ENCODE peak calls at places on chromosomes 11 and 22, in seven cellular contexts. L is CD4-positive, alpha-beta T cell; A is heart right ventricle; Q is thoracic aorta; G is HT-29; W is neural crest cell; V is stimulated activated CD4-positive, alpha-beta T cell treated with anti-CD3 and anti-CD28 coated beads, Interleukin-1b, Interleukin-23, amount 100 ng/mL, for 1 hour. O is an unnamed sample.

GRCh38 chr11:14179126-14179820 is 179.7 kb downstream of the RRAS2 start:
- DNase-seq in A (no peak), V (no peak), G (no peak), L (no peak), W (no peak), Q (no peak), O (no peak)

GRCh38 chr11:9982796-9983579 is 311.0 kb downstream of the SBF2 start:
- DNase-seq in L (no peak), G (peak), A (no peak), Q (no peak), V (no peak), W (peak), O (no peak)

GRCh38 chr11:69008774-69009440 is 4.1 kb downstream of the MRGPRF start:
- DNase-seq in A (peak), W (no peak), L (no peak), V (no peak), G (peak), Q (peak), O (no peak)

GRCh38 chr11:95512682-95513081 is 276.9 kb downstream of the FAM76B start:
- DNase-seq in V (no peak), Q (no peak), G (no peak), W (no peak), L (no peak), A (no peak), O (no peak)

GRCh38 chr11:31397239-31397834 is 27.7 kb downstream of the DNAJC24 start:
- DNase-seq in G (peak), L (no peak), Q (no peak), W (no peak), A (no peak), V (no peak), O (no peak)

GRCh38 chr11:69292221-69292648 is 1.7 kb upstream of the MYEOV start:
- DNase-seq in W (peak), Q (no peak), G (no peak), V (no peak), A (peak), L (peak), O (peak)

GRCh38 chr11:46513934-46514342 is 79.9 kb downstream of the AMBRA1 start:
- DNase-seq in L (no peak), V (no peak), Q (no peak), W (no peak), G (no peak), A (peak), O (no peak)

GRCh38 chr11:66317322-66317765 is 500 bp upstream of the CD248 start:
- DNase-seq in L (peak), V (no peak), Q (no peak), G (no peak), W (no peak), A (peak), O (no peak)

GRCh38 chr22:48105254-48105653 is 1342.8 kb downstream of the TBC1D22A start:
- DNase-seq in L (no peak), G (no peak), A (no peak), V (no peak), W (no peak), Q (no peak), O (no peak)

GRCh38 chr11:2289350-2289749 is 12.4 kb downstream of the C11orf21 start:
- DNase-seq in W (no peak), Q (no peak), A (no peak), V (no peak), G (no peak), L (no peak), O (no peak)

GRCh38 chr11:19786644-19787043 is 74.0 kb downstream of the NAV2 start:
- DNase-seq in W (no peak), G (no peak), Q (no peak), A (no peak), V (no peak), L (no peak), O (no peak)

GRCh38 chr22:20272174-20272573 is 4.1 kb upstream of the RTN4R start:
- DNase-seq in Q (no peak), W (no peak), L (no peak), A (no peak), V (no peak), G (no peak), O (no peak)

GRCh38 chr22:22129387-22129786 is 115.2 kb upstream of the VPREB1 start:
- DNase-seq in L (no peak), G (no peak), Q (no peak), W (no peak), A (no peak), V (no peak), O (no peak)

GRCh38 chr22:43698403-43698802 is 113.7 kb downstream of the EFCAB6 start:
- DNase-seq in L (no peak), Q (no peak), V (no peak), A (no peak), G (no peak), W (no peak), O (no peak)